ENCODE peak calls at places on chromosome 1, in seven cellular contexts. G, V, I, M, U, X and S are unnamed samples.

GRCh38 chr1:199283814-199284213 is 645.0 kb downstream of the PTPRC start:
- DNase-seq in G (no peak), V (no peak), I (no peak), M (no peak), U (no peak), X (no peak), S (peak; percentile 31)

GRCh38 chr1:109185990-109186703 is 27.6 kb upstream of the SARS1 start:
- DNase-seq in G (no peak), V (no peak), I (no peak), M (no peak), U (no peak), X (no peak), S (no peak)

GRCh38 chr1:102783487-102783886 is 324.8 kb downstream of the COL11A1 start:
- DNase-seq in G (no peak), V (no peak), I (peak; percentile 42), M (no peak), U (no peak), X (no peak), S (no peak)

GRCh38 chr1:32709075-32709474 is 6.5 kb upstream of the SYNC start:
- DNase-seq in G (no peak), V (no peak), I (no peak), M (no peak), U (no peak), X (no peak), S (no peak)

GRCh38 chr1:77385551-77385950 is 103.7 kb downstream of the AK5 start:
- DNase-seq in G (peak; percentile 37), V (no peak), I (no peak), M (no peak), U (no peak), X (no peak), S (peak; percentile 12)

GRCh38 chr1:173163209-173163608 is 43.9 kb downstream of the TNFSF4 start:
- DNase-seq in G (no peak), V (no peak), I (no peak), M (no peak), U (no peak), X (no peak), S (no peak)

GRCh38 chr1:65959896-65960295 is 167.2 kb downstream of the PDE4B start:
- DNase-seq in G (no peak), V (no peak), I (no peak), M (no peak), U (no peak), X (no peak), S (no peak)

GRCh38 chr1:56017336-56017735 is 562.0 kb downstream of the PLPP3 start:
- DNase-seq in G (no peak), V (no peak), I (no peak), M (no peak), U (no peak), X (no peak), S (no peak)

GRCh38 chr1:225748479-225748878 is 29.1 kb upstream of the SRP9 start:
- DNase-seq in G (no peak), V (no peak), I (no peak), M (no peak), U (no peak), X (no peak), S (peak; percentile 49)

GRCh38 chr1:181179279-181179979 is 90.9 kb downstream of the IER5 start:
- DNase-seq in G (no peak), V (no peak), I (no peak), M (no peak), U (no peak), X (no peak), S (no peak)

GRCh38 chr1:147077523-147077922 is 94.7 kb downstream of the PRKAB2 start:
- DNase-seq in G (no peak), V (no peak), I (no peak), M (peak; percentile 31), U (no peak), X (no peak), S (no peak)

GRCh38 chr1:150555198-150555970 is 6.2 kb downstream of the ADAMTSL4 start:
- DNase-seq in G (peak; percentile 3), V (no peak), I (no peak), M (no peak), U (no peak), X (no peak), S (no peak)

GRCh38 chr1:150557065-150557600 is 7.9 kb downstream of the ADAMTSL4 start:
- DNase-seq in G (peak; percentile 0), V (no peak), I (no peak), M (no peak), U (peak; percentile 82), X (no peak), S (no peak)

GRCh38 chr1:150558328-150558727 is 9.1 kb downstream of the ADAMTSL4 start:
- DNase-seq in G (peak; percentile 8), V (no peak), I (no peak), M (no peak), U (peak; percentile 84), X (no peak), S (no peak)

GRCh38 chr1:150557813-150558212 is 8.6 kb downstream of the ADAMTSL4 start:
- DNase-seq in G (peak; percentile 2), V (no peak), I (no peak), M (no peak), U (peak; percentile 81), X (no peak), S (no peak)

DNA sequence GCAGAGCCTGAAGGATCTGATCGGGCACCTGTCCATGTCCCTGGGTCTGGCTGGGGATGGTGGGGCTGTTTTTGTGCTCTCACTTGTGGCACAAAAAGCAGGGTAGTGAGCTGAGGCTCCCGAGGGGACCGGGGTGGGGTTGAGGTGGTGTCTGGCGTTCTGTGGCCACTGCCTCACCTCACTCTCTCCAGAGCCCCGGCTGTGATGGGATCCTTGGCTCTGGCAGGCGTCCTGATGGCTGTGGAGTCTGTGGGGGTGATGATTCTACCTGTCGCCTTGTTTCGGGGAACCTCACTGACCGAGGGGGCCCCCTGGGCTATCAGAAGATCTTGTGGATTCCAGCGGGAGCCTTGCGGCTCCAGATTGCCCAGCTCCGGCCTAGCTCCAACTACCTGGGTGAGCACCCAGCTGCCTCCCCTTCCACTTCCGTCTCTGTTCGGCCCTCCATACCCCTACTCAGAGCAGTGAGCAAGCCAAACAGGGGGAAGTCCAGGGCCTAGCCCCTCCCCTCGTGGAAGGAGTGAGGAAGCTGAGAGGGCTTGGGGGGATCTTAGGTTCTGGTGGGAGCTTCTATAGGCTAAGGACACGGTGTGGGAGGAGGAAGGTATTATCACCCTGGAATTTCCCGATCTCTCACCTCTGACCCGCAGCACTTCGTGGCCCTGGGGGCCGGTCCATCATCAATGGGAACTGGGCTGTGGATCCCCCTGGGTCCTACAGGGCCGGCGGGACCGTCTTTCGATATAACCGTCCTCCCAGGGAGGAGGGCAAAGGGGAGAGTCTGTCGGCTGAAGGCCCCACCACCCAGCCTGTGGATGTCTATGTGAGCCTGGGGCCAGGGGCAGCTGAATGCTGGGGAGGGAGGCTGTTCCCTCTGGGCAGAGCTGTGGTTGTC is 7.0 kb downstream of the ADAMTSL4 start:
- DNase-seq in G (peak; percentile 2), V (no peak), I (no peak), M (no peak), U (no peak), X (no peak), S (no peak)
- H3K4me3 ChIP-seq in G (no peak overlapping the region), V (no peak overlapping the region), I (no peak overlapping the region), M (no peak overlapping the region), U (no peak overlapping the region), X (no peak overlapping the region), S (no peak overlapping the region)

DNA sequence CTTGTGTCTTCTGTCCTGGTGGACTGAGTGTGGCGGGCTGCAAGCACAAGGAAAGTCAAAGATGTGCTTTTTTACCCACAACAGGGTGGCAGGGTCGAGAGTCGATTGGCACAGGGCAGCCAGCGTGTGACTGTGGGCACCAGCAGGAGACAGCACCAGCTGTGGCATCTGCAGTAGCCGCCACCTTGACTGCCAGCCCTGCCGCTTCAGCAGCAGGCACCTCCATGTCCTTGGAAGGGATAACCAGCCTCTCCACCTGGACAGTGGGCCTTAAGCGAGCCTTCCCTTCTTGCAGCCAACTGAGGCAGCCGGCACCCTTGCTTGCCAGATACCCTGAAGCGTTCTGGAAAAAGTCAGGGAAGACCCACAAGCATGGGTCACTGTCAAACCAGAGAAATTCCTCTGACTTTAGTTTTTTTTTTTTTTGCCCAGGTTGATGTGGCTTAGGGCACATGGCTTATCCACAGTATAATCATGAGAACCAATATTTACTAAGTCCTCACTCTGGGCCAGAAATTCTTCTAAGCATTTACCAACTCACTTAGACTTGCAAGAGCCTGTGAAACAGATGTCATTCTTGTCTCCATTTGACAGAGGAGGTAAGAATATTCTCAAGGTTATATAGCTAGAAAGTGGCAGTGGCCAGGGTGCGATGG is 30.1 kb upstream of the PTGFRN start:
- DNase-seq in G (no peak), V (no peak), I (no peak), M (no peak), U (peak; percentile 48), X (no peak), S (no peak)
- TF ChIP-seq CTCF in G (no peak), V (no peak), I (no peak), M (no peak), U (no peak), X (no peak), S (no peak)

DNA sequence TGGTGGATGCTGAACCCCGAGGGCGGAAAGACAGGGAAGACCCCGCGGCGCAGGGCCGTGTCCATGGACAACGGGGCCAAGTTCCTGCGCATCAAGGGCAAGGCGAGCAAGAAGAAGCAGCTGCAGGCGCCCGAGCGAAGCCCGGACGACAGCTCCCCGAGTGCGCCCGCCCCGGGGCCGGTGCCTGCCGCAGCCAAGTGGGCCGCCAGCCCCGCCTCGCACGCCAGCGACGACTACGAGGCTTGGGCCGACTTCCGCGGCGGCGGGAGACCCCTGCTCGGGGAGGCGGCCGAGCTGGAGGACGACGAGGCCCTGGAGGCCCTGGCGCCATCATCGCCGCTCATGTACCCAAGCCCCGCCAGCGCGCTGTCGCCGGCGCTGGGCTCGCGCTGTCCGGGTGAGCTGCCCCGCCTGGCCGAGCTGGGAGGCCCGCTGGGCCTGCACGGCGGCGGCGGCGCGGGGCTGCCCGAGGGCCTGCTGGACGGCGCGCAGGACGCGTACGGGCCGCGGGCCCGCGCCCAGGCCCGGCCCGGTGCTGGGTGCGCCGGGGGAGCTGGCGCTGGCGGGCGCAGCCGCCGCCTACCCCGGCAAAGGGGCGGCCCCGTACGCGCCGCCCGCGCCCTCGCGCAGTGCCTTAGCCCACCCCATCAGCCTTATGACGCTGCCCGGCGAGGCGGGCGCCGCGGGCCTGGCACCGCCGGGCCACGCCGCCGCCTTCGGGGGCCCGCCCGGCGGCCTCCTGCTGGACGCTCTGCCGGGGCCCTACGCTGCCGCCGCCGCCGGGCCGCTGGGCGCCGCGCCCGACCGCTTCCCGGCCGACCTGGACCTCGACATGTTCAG is 20.7 kb downstream of the FOXO6 start:
- DNase-seq in G (peak; percentile 72), V (no peak), I (peak; percentile 87), M (peak; percentile 68), U (peak; percentile 93), X (peak; percentile 14), S (peak; percentile 58)
- H3K4me3 ChIP-seq in G (peak overlapping the region; percentile 40), V (peak overlapping the region; percentile 34), I (peak overlapping the region; percentile 4), M (peak overlapping the region; percentile 86), U (peak overlapping the region; percentile 62), X (peak overlapping the region; percentile 60), S (peak overlapping the region; percentile 59)

GRCh38 chr1:104136621-104137020 is 386.9 kb downstream of the AMY1C start:
- DNase-seq in G (no peak), V (no peak), I (no peak), M (no peak), U (no peak), X (no peak), S (no peak)

DNA sequence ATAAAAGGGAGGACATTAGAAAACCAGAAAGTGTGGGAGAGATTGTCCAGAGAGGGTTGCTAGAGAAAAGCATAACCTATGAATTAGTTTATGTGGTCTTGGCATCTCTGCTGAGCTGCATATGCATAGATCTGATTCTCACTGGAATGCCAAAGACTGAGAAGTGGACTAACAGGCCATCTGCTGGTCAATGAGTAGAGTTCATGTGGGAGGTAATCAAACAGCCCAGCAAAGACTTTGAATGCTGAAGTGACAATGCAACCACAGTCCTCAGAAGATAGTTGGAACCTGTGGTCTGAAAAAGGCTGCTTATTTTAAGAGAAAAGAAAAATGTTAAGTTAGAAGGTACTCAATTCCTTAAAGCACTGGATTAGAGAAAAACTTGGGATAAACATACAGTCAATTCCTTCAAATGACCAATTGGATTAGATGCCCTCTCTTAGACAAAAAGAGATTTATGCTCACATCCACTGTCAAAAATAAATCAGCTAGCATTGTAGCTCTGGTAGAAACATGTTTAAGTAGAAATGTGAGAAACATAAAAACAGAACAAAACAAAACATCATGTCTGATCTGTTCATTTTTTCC is 382.8 kb downstream of the AMY1C start:
- DNase-seq in G (peak; percentile 34), V (no peak), I (no peak), M (peak; percentile 75), U (no peak), X (no peak), S (no peak)
- TF ChIP-seq CTCF in G (no peak), V (no peak), I (peak; percentile 19), M (peak; percentile 70), U (no peak), X (no peak), S (no peak)